ENCODE peak calls at places on chromosome 13, in seven cellular contexts. One of them, this sample, is unnamed.

GRCh38 chr13:51976890-51977289 is 34.4 kb downstream of the ATP7B start:
- DNase-seq in ovary: no peak
- DNase-seq in PC-3: no peak
- DNase-seq in heart right ventricle: no peak
- DNase-seq in pancreas: no peak
- DNase-seq in nephron progenitor cell: no peak
- DNase-seq in mammary epithelial cell: no peak
- DNase-seq in this sample: no peak

GRCh38 chr13:44425041-44425814 is 51.6 kb downstream of the SERP2 start:
- DNase-seq in ovary: no peak
- DNase-seq in PC-3: no peak
- DNase-seq in heart right ventricle: no peak
- DNase-seq in pancreas: no peak
- DNase-seq in nephron progenitor cell: no peak
- DNase-seq in mammary epithelial cell: no peak
- DNase-seq in this sample: no peak

GRCh38 chr13:31914843-31915242 is 116.7 kb upstream of the FRY start:
- DNase-seq in ovary: no peak
- DNase-seq in PC-3: no peak
- DNase-seq in heart right ventricle: no peak
- DNase-seq in pancreas: no peak
- DNase-seq in nephron progenitor cell: no peak
- DNase-seq in mammary epithelial cell: no peak
- DNase-seq in this sample: no peak

GRCh38 chr13:48819376-48819775 is 156.3 kb upstream of the FNDC3A start:
- DNase-seq in ovary: no peak
- DNase-seq in PC-3: no peak
- DNase-seq in heart right ventricle: no peak
- DNase-seq in pancreas: no peak
- DNase-seq in nephron progenitor cell: no peak
- DNase-seq in mammary epithelial cell: no peak
- DNase-seq in this sample: no peak

GRCh38 chr13:77696863-77697207 is 652 bp upstream of the SLAIN1 start:
- DNase-seq in ovary: no peak
- DNase-seq in PC-3: no peak
- DNase-seq in heart right ventricle: no peak
- DNase-seq in pancreas: no peak
- DNase-seq in nephron progenitor cell: no peak
- DNase-seq in mammary epithelial cell: no peak
- DNase-seq in this sample: no peak

GRCh38 chr13:59229401-59229800 is 934.3 kb downstream of the DIAPH3 start:
- DNase-seq in ovary: no peak
- DNase-seq in PC-3: no peak
- DNase-seq in heart right ventricle: no peak
- DNase-seq in pancreas: no peak
- DNase-seq in nephron progenitor cell: no peak
- DNase-seq in mammary epithelial cell: no peak
- DNase-seq in this sample: no peak

GRCh38 chr13:66835040-66835628 is 395.0 kb downstream of the PCDH9 start:
- DNase-seq in ovary: peak; percentile 60
- DNase-seq in PC-3: no peak
- DNase-seq in heart right ventricle: peak; percentile 90
- DNase-seq in pancreas: peak; percentile 61
- DNase-seq in nephron progenitor cell: peak; percentile 66
- DNase-seq in mammary epithelial cell: no peak
- DNase-seq in this sample: peak; percentile 8

GRCh38 chr13:44132710-44133109 is 240.9 kb upstream of the SERP2 start:
- DNase-seq in ovary: no peak
- DNase-seq in PC-3: peak; percentile 53
- DNase-seq in heart right ventricle: peak; percentile 79
- DNase-seq in pancreas: peak; percentile 33
- DNase-seq in nephron progenitor cell: no peak
- DNase-seq in mammary epithelial cell: peak; percentile 64
- DNase-seq in this sample: peak; percentile 43

GRCh38 chr13:102854675-102855074 is 8.8 kb downstream of the ERCC5 start:
- DNase-seq in ovary: no peak
- DNase-seq in PC-3: no peak
- DNase-seq in heart right ventricle: no peak
- DNase-seq in pancreas: no peak
- DNase-seq in nephron progenitor cell: no peak
- DNase-seq in mammary epithelial cell: no peak
- DNase-seq in this sample: no peak

GRCh38 chr13:48675247-48675646 is 21.5 kb downstream of the CYSLTR2 start:
- DNase-seq in ovary: no peak
- DNase-seq in PC-3: no peak
- DNase-seq in heart right ventricle: no peak
- DNase-seq in pancreas: no peak
- DNase-seq in nephron progenitor cell: no peak
- DNase-seq in mammary epithelial cell: no peak
- DNase-seq in this sample: no peak

GRCh38 chr13:26270707-26271106 is 16.8 kb downstream of the CDK8 start:
- DNase-seq in ovary: no peak
- DNase-seq in PC-3: no peak
- DNase-seq in heart right ventricle: no peak
- DNase-seq in pancreas: peak; percentile 40
- DNase-seq in nephron progenitor cell: no peak
- DNase-seq in mammary epithelial cell: no peak
- DNase-seq in this sample: no peak

GRCh38 chr13:106986687-106987434 is 418.9 kb upstream of the ARGLU1 start:
- DNase-seq in ovary: no peak
- DNase-seq in PC-3: no peak
- DNase-seq in heart right ventricle: no peak
- DNase-seq in pancreas: no peak
- DNase-seq in nephron progenitor cell: no peak
- DNase-seq in mammary epithelial cell: no peak
- DNase-seq in this sample: no peak

GRCh38 chr13:97914537-97914936 is 38.9 kb upstream of the IPO5 start:
- DNase-seq in ovary: no peak
- DNase-seq in PC-3: no peak
- DNase-seq in heart right ventricle: no peak
- DNase-seq in pancreas: no peak
- DNase-seq in nephron progenitor cell: no peak
- DNase-seq in mammary epithelial cell: no peak
- DNase-seq in this sample: no peak

GRCh38 chr13:112725346-112726017 is 35.6 kb downstream of the ATP11A start:
- DNase-seq in ovary: peak; percentile 25
- DNase-seq in PC-3: peak; percentile 85
- DNase-seq in heart right ventricle: peak; percentile 45
- DNase-seq in pancreas: no peak
- DNase-seq in nephron progenitor cell: no peak
- DNase-seq in mammary epithelial cell: peak; percentile 58
- DNase-seq in this sample: peak; percentile 39

GRCh38 chr13:71864981-71865857 is 1.8 kb downstream of the DACH1 start:
- DNase-seq in ovary: peak; percentile 11
- DNase-seq in PC-3: no peak
- DNase-seq in heart right ventricle: peak; percentile 16
- DNase-seq in pancreas: peak; percentile 36
- DNase-seq in nephron progenitor cell: peak; percentile 66
- DNase-seq in mammary epithelial cell: peak; percentile 1
- DNase-seq in this sample: no peak

GRCh38 chr13:41505209-41505835 is 48.0 kb downstream of the RGCC start:
- DNase-seq in ovary: no peak
- DNase-seq in PC-3: peak; percentile 8
- DNase-seq in heart right ventricle: no peak
- DNase-seq in pancreas: no peak
- DNase-seq in nephron progenitor cell: no peak
- DNase-seq in mammary epithelial cell: peak; percentile 80
- DNase-seq in this sample: no peak

GRCh38 chr13:62185631-62186256 is 770.1 kb upstream of the PCDH20 start:
- DNase-seq in ovary: no peak
- DNase-seq in PC-3: no peak
- DNase-seq in heart right ventricle: no peak
- DNase-seq in pancreas: no peak
- DNase-seq in nephron progenitor cell: no peak
- DNase-seq in mammary epithelial cell: no peak
- DNase-seq in this sample: no peak
- TF ChIP-seq CTCF in ovary: no peak
- TF ChIP-seq CTCF in PC-3: no peak
- TF ChIP-seq CTCF in heart right ventricle: no peak
- TF ChIP-seq CTCF in pancreas: no peak
- TF ChIP-seq CTCF in nephron progenitor cell: no peak
- TF ChIP-seq CTCF in mammary epithelial cell: no peak
- TF ChIP-seq CTCF in this sample: no peak

GRCh38 chr13:94073006-94073744 is 406.3 kb downstream of the DCT start:
- DNase-seq in ovary: no peak
- DNase-seq in PC-3: peak; percentile 43
- DNase-seq in heart right ventricle: no peak
- DNase-seq in pancreas: no peak
- DNase-seq in nephron progenitor cell: no peak
- DNase-seq in mammary epithelial cell: peak; percentile 12
- DNase-seq in this sample: peak; percentile 26
- TF ChIP-seq CTCF in ovary: no peak
- TF ChIP-seq CTCF in PC-3: no peak
- TF ChIP-seq CTCF in heart right ventricle: no peak
- TF ChIP-seq CTCF in pancreas: no peak
- TF ChIP-seq CTCF in nephron progenitor cell: no peak
- TF ChIP-seq CTCF in mammary epithelial cell: no peak
- TF ChIP-seq CTCF in this sample: no peak

DNA sequence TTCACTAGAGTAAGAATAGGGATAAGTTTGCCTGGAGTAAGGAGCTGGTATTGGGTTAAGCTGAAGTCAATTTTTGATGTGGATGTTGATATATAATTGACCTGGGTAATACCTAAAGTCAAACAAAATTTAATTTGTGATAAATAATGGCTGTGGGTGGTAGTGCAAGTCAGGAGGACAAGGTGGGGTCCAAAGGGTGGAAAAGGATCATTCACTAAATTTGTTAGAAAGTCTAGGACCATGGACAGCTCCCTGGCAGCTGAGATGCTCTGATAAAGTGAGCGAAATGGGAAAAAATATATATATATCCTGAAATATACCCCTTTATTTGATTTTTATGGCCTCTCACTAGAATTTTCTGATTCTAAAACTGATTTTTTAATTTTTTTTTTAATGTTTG is 463.5 kb downstream of the GPC6 start:
- DNase-seq in ovary: no peak
- DNase-seq in PC-3: peak; percentile 31
- DNase-seq in heart right ventricle: no peak
- DNase-seq in pancreas: no peak
- DNase-seq in nephron progenitor cell: peak; percentile 50
- DNase-seq in mammary epithelial cell: no peak
- DNase-seq in this sample: peak; percentile 50
- TF ChIP-seq CTCF in ovary: no peak
- TF ChIP-seq CTCF in PC-3: no peak
- TF ChIP-seq CTCF in heart right ventricle: no peak
- TF ChIP-seq CTCF in pancreas: no peak
- TF ChIP-seq CTCF in nephron progenitor cell: no peak
- TF ChIP-seq CTCF in mammary epithelial cell: no peak
- TF ChIP-seq CTCF in this sample: no peak

GRCh38 chr13:20526664-20527063 is 1.0 kb upstream of the CRYL1 start:
- DNase-seq in ovary: no peak
- DNase-seq in PC-3: no peak
- DNase-seq in heart right ventricle: no peak
- DNase-seq in pancreas: no peak
- DNase-seq in nephron progenitor cell: no peak
- DNase-seq in mammary epithelial cell: no peak
- DNase-seq in this sample: no peak
- TF ChIP-seq CTCF in ovary: no peak
- TF ChIP-seq CTCF in PC-3: no peak
- TF ChIP-seq CTCF in heart right ventricle: no peak
- TF ChIP-seq CTCF in pancreas: no peak
- TF ChIP-seq CTCF in nephron progenitor cell: no peak
- TF ChIP-seq CTCF in mammary epithelial cell: no peak
- TF ChIP-seq CTCF in this sample: no peak

GRCh38 chr13:27338816-27339215 is 68.2 kb downstream of the RASL11A start:
- DNase-seq in ovary: no peak
- DNase-seq in PC-3: no peak
- DNase-seq in heart right ventricle: no peak
- DNase-seq in pancreas: no peak
- DNase-seq in nephron progenitor cell: no peak
- DNase-seq in mammary epithelial cell: no peak
- DNase-seq in this sample: no peak
- TF ChIP-seq CTCF in ovary: no peak
- TF ChIP-seq CTCF in PC-3: no peak
- TF ChIP-seq CTCF in heart right ventricle: no peak
- TF ChIP-seq CTCF in pancreas: no peak
- TF ChIP-seq CTCF in nephron progenitor cell: no peak
- TF ChIP-seq CTCF in mammary epithelial cell: peak; percentile 15
- TF ChIP-seq CTCF in this sample: no peak

DNA sequence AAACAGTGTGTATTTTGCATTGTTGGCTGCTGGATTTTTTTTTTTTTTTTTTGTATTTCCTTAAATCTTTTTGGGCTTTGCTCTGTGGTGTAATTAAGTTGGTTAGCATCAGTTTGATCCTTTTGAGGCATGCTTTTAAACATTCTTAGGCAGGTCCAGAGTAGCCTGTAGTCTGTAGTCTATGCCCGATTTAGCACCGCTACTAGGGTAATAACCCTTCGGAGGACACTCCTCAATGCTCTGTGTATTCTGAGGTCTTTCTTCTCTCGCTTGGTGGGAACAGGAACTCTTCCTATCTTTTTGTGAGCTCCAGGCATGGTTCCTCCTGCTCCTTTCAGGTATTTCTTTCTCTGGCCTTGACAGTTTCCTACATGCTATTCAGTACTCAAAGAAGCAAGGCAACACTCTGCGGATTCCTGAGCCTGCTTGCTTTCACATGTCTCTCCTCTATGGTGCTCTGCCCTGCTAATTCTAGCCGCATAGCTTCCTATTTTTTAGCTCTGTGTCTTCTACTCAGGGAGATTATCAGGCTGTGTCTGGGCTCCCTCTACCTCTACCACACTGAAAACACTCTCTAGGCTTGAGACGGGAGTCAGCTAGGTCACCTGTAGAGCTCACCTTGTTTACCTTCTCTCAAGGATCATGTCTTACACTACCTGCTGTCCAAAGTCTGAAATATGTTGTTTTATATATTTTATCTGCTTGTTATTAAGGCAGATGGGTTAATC is 195.1 kb downstream of the NDFIP2 start:
- DNase-seq in ovary: no peak
- DNase-seq in PC-3: no peak
- DNase-seq in heart right ventricle: no peak
- DNase-seq in pancreas: no peak
- DNase-seq in nephron progenitor cell: no peak
- DNase-seq in mammary epithelial cell: no peak
- DNase-seq in this sample: no peak
- TF ChIP-seq CTCF in ovary: no peak
- TF ChIP-seq CTCF in PC-3: no peak
- TF ChIP-seq CTCF in heart right ventricle: no peak
- TF ChIP-seq CTCF in pancreas: no peak
- TF ChIP-seq CTCF in nephron progenitor cell: no peak
- TF ChIP-seq CTCF in mammary epithelial cell: peak; percentile 16
- TF ChIP-seq CTCF in this sample: no peak

DNA sequence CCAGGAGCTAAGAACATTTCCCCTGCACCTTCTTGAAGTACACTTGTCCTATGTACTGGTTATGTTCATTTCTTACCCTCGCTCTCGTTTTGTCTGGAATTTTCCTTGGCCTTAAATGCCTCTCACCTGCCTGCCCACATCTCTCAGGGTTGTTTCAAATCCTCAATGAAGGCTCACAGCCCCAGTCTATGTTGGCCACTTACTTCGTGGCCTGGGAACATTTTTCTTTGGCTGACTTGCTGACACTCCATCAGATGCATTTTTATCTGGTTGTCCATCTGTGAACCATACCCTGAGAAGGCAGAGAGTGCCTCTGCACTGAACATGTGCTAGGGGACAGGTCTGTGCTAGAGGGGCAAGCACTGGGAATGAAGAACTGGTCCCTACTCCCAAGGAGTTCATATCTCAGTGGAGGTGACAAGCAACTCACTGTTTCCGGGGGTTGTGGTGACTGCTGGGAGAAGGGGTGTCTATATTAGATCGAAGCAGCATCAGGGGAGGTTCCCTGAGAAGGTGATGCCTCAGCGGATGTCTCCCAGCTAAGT is 53.6 kb downstream of the USPL1 start:
- DNase-seq in ovary: no peak
- DNase-seq in PC-3: no peak
- DNase-seq in heart right ventricle: no peak
- DNase-seq in pancreas: no peak
- DNase-seq in nephron progenitor cell: no peak
- DNase-seq in mammary epithelial cell: no peak
- DNase-seq in this sample: no peak
- TF ChIP-seq CTCF in ovary: no peak
- TF ChIP-seq CTCF in PC-3: no peak
- TF ChIP-seq CTCF in heart right ventricle: no peak
- TF ChIP-seq CTCF in pancreas: no peak
- TF ChIP-seq CTCF in nephron progenitor cell: no peak
- TF ChIP-seq CTCF in mammary epithelial cell: no peak
- TF ChIP-seq CTCF in this sample: no peak